ENCODE peak calls at places on chromosomes 12 and 14, in four cellular contexts. P is astrocyte of the spinal cord, T is OCI-LY7, U is cardiac muscle cell. L is an unnamed sample.

GRCh38 chr14:49863483-49864262 is 11.1 kb upstream of the NEMF start:
- DNase-seq in T (peak), U (peak), P (peak), L (peak)

GRCh38 chr12:12007001-12007712 is 63.6 kb upstream of the BCL2L14 start:
- DNase-seq in U (no peak), T (no peak), P (peak), L (no peak)

GRCh38 chr12:68240975-68241374 is 12.4 kb downstream of the IL22 start:
- DNase-seq in P (peak), T (peak), U (no peak), L (no peak)

GRCh38 chr12:92143280-92143679 is 2.4 kb downstream of the BTG1 start:
- DNase-seq in U (no peak), T (no peak), P (no peak), L (no peak)

GRCh38 chr14:105532735-105533141 is 6.4 kb downstream of the TMEM121 start:
- DNase-seq in P (no peak), T (peak), U (no peak), L (peak)

GRCh38 chr12:112116232-112117060 is 7.9 kb upstream of the NAA25 start:
- DNase-seq in U (peak), P (peak), T (peak), L (peak)

GRCh38 chr14:68458840-68459469 is 333.9 kb downstream of the ZFP36L1 start:
- DNase-seq in T (no peak), U (no peak), P (peak), L (no peak)

GRCh38 chr12:75526655-75527511 is 15.5 kb upstream of the KRR1 start:
- DNase-seq in T (peak), P (peak), U (peak), L (peak)

GRCh38 chr12:78494911-78495310 is 369.7 kb upstream of the SYT1 start:
- DNase-seq in P (peak), U (no peak), T (no peak), L (no peak)

GRCh38 chr14:101705733-101706508 is 55.6 kb upstream of the PPP2R5C start:
- DNase-seq in P (peak), U (peak), T (no peak), L (no peak)

GRCh38 chr12:120041386-120042231 is 52.6 kb downstream of the BICDL1 start:
- DNase-seq in P (no peak), U (no peak), T (no peak), L (no peak)

GRCh38 chr14:24441904-24442239 is 704 bp downstream of the SDR39U1 start:
- DNase-seq in P (no peak), T (no peak), U (no peak), L (no peak)

L was measured in KBM-7.